ENCODE peak calls at places on chromosome 2, in nine cellular contexts. Q is tibial artery; O is 8988T; Y is neuronal stem cell; H is neural crest cell; F is HCEC 1CT; M is NCI-H774; S is IMR-90; I is effector memory CD8-positive, alpha-beta T cell. E is an unnamed sample.
A peak's percentile ranks its signal among the peaks of the same experiment; 100 is the strongest.

GRCh38 chr2:177247693-177248262 is 16.7 kb downstream of the NFE2L2 start:
- DNase-seq in Q (no peak), O (no peak), Y (no peak), H (no peak), F (no peak), M (no peak), S (no peak), I (no peak), E (no peak)

GRCh38 chr2:128714861-128715312 is 396.2 kb upstream of the HS6ST1 start:
- DNase-seq in Q (no peak), O (no peak), Y (no peak), H (no peak), F (no peak), M (no peak), S (no peak), I (no peak), E (no peak)

GRCh38 chr2:145137211-145137610 is 617.3 kb upstream of the ZEB2 start:
- DNase-seq in Q (no peak), O (no peak), Y (no peak), H (no peak), F (no peak), M (no peak), S (no peak), I (no peak), E (no peak)

GRCh38 chr2:19538411-19538963 is 180.1 kb upstream of the OSR1 start:
- DNase-seq in Q (no peak), O (no peak), Y (no peak), H (no peak), F (peak; percentile 91), M (no peak), S (peak; percentile 95), I (no peak), E (no peak)

GRCh38 chr2:52821631-52822030 is 946.0 kb upstream of the CHAC2 start:
- DNase-seq in Q (no peak), O (no peak), Y (no peak), H (no peak), F (no peak), M (no peak), S (peak; percentile 3), I (no peak), E (no peak)

GRCh38 chr2:202911203-202911512 is 315 bp downstream of the WDR12 start:
- DNase-seq in Q (no peak), O (no peak), Y (no peak), H (no peak), F (no peak), M (no peak), S (no peak), I (no peak), E (no peak)

GRCh38 chr2:109324859-109325258 is 195.9 kb downstream of the SH3RF3 start:
- DNase-seq in Q (peak; percentile 93), O (no peak), Y (no peak), H (no peak), F (peak; percentile 99), M (no peak), S (peak; percentile 95), I (no peak), E (no peak)

GRCh38 chr2:46388873-46389272 is 90.5 kb upstream of the TMEM247 start:
- DNase-seq in Q (no peak), O (no peak), Y (no peak), H (no peak), F (no peak), M (no peak), S (no peak), I (no peak), E (peak; percentile 25)

GRCh38 chr2:41870948-41871522 is 176.8 kb upstream of the PKDCC start:
- DNase-seq in Q (no peak), O (no peak), Y (no peak), H (peak; percentile 20), F (no peak), M (no peak), S (no peak), I (no peak), E (no peak)

GRCh38 chr2:210224660-210225460 is at the start of gene ACADL:
- DNase-seq in Q (peak; percentile 88), O (peak; percentile 62), Y (peak; percentile 54), H (peak; percentile 40), F (no peak), M (peak; percentile 32), S (no peak), I (no peak), E (peak; percentile 2)

GRCh38 chr2:86598966-86599365 is 24.7 kb downstream of the RNF103 start:
- DNase-seq in Q (no peak), O (no peak), Y (no peak), H (no peak), F (no peak), M (no peak), S (no peak), I (no peak), E (no peak)

GRCh38 chr2:18244840-18245239 is 315.6 kb downstream of the RDH14 start:
- DNase-seq in Q (no peak), O (no peak), Y (no peak), H (no peak), F (no peak), M (no peak), S (no peak), I (no peak), E (no peak)

GRCh38 chr2:240387669-240388358 is 47.6 kb upstream of the GPC1 start:
- DNase-seq in Q (peak; percentile 91), O (peak; percentile 89), Y (no peak), H (no peak), F (peak; percentile 95), M (no peak), S (peak; percentile 98), I (no peak), E (no peak)

GRCh38 chr2:98896416-98896815 is 39.6 kb downstream of the CRACDL start:
- DNase-seq in Q (no peak), O (no peak), Y (no peak), H (no peak), F (no peak), M (no peak), S (no peak), I (no peak), E (no peak)

GRCh38 chr2:119771331-119771730 is 11.6 kb downstream of the PTPN4 start:
- DNase-seq in Q (no peak), O (no peak), Y (no peak), H (no peak), F (no peak), M (no peak), S (no peak), I (no peak), E (no peak)

GRCh38 chr2:70475266-70475665 is 78.4 kb downstream of the TGFA start:
- DNase-seq in Q (no peak), O (no peak), Y (no peak), H (no peak), F (no peak), M (no peak), S (no peak), I (no peak), E (peak; percentile 45)

GRCh38 chr2:3492951-3493609 is 26.3 kb downstream of the ADI1 start:
- DNase-seq in Q (peak; percentile 92), O (no peak), Y (no peak), H (no peak), F (no peak), M (no peak), S (peak; percentile 96), I (no peak), E (no peak)

GRCh38 chr2:236743623-236744280 is 174.1 kb downstream of the ACKR3 start:
- DNase-seq in Q (no peak), O (no peak), Y (no peak), H (no peak), F (peak; percentile 68), M (no peak), S (peak; percentile 18), I (no peak), E (no peak)

GRCh38 chr2:16425462-16426336 is 239.9 kb downstream of the CYRIA start:
- DNase-seq in Q (no peak), O (no peak), Y (no peak), H (no peak), F (no peak), M (no peak), S (no peak), I (no peak), E (no peak)

GRCh38 chr2:112031473-112031872 is 23.6 kb upstream of the TMEM87B start:
- DNase-seq in Q (no peak), O (no peak), Y (no peak), H (no peak), F (no peak), M (no peak), S (no peak), I (no peak), E (no peak)

GRCh38 chr2:231383701-231384435 is 11.6 kb upstream of the B3GNT7 start:
- DNase-seq in Q (no peak), O (no peak), Y (no peak), H (no peak), F (no peak), M (no peak), S (no peak), I (no peak), E (no peak)

GRCh38 chr2:181581534-181581933 is 75.4 kb downstream of the CERKL start:
- DNase-seq in Q (no peak), O (no peak), Y (no peak), H (no peak), F (no peak), M (no peak), S (no peak), I (no peak), E (no peak)